ENCODE peak calls at places on chromosome 10, in five cellular contexts. P is HepG2, X is K562, W is H1, V is GM12878. N is an unnamed sample.

GRCh38 chr10:51425431-51425830 is 274.0 kb downstream of the CSTF2T start:
- DNase-seq in P (no peak), X (no peak), W (no peak), V (no peak), N (no peak)

GRCh38 chr10:63646491-63646890 is 125.3 kb downstream of the REEP3 start:
- DNase-seq in P (no peak), X (no peak), W (no peak), V (no peak), N (no peak)

GRCh38 chr10:6114758-6115410 is 26.1 kb downstream of the RBM17 start:
- DNase-seq in P (no peak), X (no peak), W (no peak), V (no peak), N (no peak)

GRCh38 chr10:127922675-127923366 is 15.9 kb downstream of the PTPRE start:
- DNase-seq in P (peak), X (no peak), W (no peak), V (no peak), N (no peak)

GRCh38 chr10:119274519-119275045 is 67.2 kb downstream of the GRK5 start:
- DNase-seq in P (no peak), X (no peak), W (no peak), V (no peak), N (no peak)

GRCh38 chr10:54091237-54091636 is 709.8 kb downstream of the PCDH15 start:
- DNase-seq in P (no peak), X (no peak), W (no peak), V (no peak), N (no peak)

GRCh38 chr10:124688889-124689670 is 55.1 kb downstream of the FAM53B start:
- DNase-seq in P (no peak), X (peak), W (no peak), V (peak), N (no peak)

GRCh38 chr10:68471586-68472408 is at the start of gene DNA2:
- DNase-seq in P (peak), X (peak), W (peak), V (peak), N (peak)

GRCh38 chr10:99444676-99445075 is 14.3 kb upstream of the GOT1 start:
- DNase-seq in P (no peak), X (no peak), W (no peak), V (no peak), N (no peak)

GRCh38 chr10:15043674-15044073 is at the start of gene OLAH:
- DNase-seq in P (no peak), X (no peak), W (no peak), V (no peak), N (no peak)

GRCh38 chr10:31204090-31204489 is 114.9 kb upstream of the ZEB1 start:
- DNase-seq in P (no peak), X (no peak), W (no peak), V (no peak), N (no peak)

GRCh38 chr10:96764345-96764744 is 44.0 kb upstream of the PIK3AP1 start:
- DNase-seq in P (no peak), X (peak), W (no peak), V (no peak), N (no peak)

GRCh38 chr10:84397735-84398144 is 69.4 kb downstream of the CCSER2 start:
- DNase-seq in P (no peak), X (no peak), W (no peak), V (no peak), N (peak)

GRCh38 chr10:99748823-99749451 is 16.9 kb downstream of the CUTC start:
- DNase-seq in P (no peak), X (no peak), W (no peak), V (no peak), N (no peak)

GRCh38 chr10:48506147-48506917 is 98.5 kb downstream of the ARHGAP22 start:
- DNase-seq in P (peak), X (peak), W (no peak), V (no peak), N (no peak)

GRCh38 chr10:20175738-20176137 is 359.5 kb downstream of the PLXDC2 start:
- DNase-seq in P (no peak), X (no peak), W (no peak), V (no peak), N (no peak)

GRCh38 chr10:48604408-48605263 is at the start of gene ARHGAP22:
- DNase-seq in P (no peak), X (peak), W (no peak), V (no peak), N (peak)

GRCh38 chr10:12322583-12323131 is 26.7 kb upstream of the CAMK1D start:
- DNase-seq in P (peak), X (no peak), W (no peak), V (no peak), N (no peak)

GRCh38 chr10:86630079-86630478 is 24.3 kb upstream of the OPN4 start:
- DNase-seq in P (no peak), X (no peak), W (no peak), V (no peak), N (no peak)

GRCh38 chr10:8659982-8660381 is 605.5 kb downstream of the GATA3 start:
- DNase-seq in P (no peak), X (no peak), W (no peak), V (no peak), N (no peak)

GRCh38 chr10:124724279-124725027 is 19.7 kb downstream of the FAM53B start:
- DNase-seq in P (peak), X (no peak), W (no peak), V (no peak), N (no peak)

GRCh38 chr10:131431541-131431940 is 120.0 kb upstream of the TCERG1L start:
- DNase-seq in P (no peak), X (no peak), W (no peak), V (no peak), N (no peak)

GRCh38 chr10:66322261-66322660 is 603.6 kb upstream of the LRRTM3 start:
- DNase-seq in P (no peak), X (no peak), W (no peak), V (no peak), N (no peak)

GRCh38 chr10:113788604-113789083 is 37.2 kb downstream of the PLEKHS1 start:
- DNase-seq in P (no peak), X (peak), W (no peak), V (peak), N (no peak)

GRCh38 chr10:636769-637168 is 52.7 kb downstream of the DIP2C start:
- DNase-seq in P (no peak), X (no peak), W (no peak), V (no peak), N (no peak)

GRCh38 chr10:48594799-48595198 is 10.1 kb downstream of the ARHGAP22 start:
- DNase-seq in P (no peak), X (no peak), W (peak), V (no peak), N (no peak)

GRCh38 chr10:87550741-87551140 is 46.0 kb downstream of the MINPP1 start:
- DNase-seq in P (no peak), X (peak), W (no peak), V (no peak), N (peak)

GRCh38 chr10:42594246-42594650 is 44.1 kb downstream of the ZNF33B start:
- DNase-seq in P (no peak), X (no peak), W (no peak), V (no peak), N (no peak)
- H2AFZ ChIP-seq in P (no peak), X (no peak), W (no peak), V (no peak), N (no peak)

DNA sequence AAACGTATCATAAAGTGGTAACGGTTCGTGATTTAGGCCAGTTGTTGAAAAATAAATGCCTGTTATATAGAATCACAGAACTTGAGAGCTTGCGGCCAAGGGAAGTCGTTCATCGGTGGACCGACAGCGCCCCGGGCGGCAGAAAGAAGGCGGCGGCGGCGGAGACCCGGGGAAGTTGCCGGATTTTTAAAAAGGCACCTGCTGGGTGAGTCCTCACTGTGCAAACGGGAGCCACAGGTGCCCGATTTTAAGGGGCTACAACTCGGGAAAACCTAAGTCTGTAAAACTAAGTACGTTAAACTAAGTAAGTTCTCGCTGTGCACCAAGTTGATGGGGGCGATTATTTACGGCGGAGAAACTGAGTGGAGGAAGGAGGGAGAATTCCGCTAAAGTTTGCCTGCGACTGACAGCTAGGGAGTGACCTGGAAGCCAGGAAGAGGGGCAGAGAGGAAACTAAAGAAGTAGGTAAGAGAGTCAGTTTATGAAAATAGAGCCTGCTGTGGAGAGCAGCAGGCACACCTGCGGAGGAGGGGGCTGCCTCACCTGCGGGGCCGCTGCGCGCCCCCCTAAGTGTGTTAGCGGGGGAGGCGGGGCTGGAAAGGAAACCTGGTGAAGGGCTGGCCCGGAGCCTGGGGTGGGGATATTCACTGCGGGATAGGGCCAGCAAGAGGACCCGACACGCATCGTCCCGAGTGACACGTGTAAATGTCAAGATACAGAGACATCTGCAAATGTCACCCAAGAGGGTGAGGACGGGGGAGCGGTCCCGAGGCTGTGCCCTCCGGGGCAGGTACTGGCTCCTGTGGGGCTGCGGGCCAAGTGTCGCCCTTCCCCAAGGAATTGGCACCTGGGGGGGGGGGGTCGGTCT is 1.0 kb downstream of the ADAM12 start:
- DNase-seq in P (no peak), X (peak), W (no peak), V (no peak), N (peak)
- H3K27ac ChIP-seq in P (no peak), X (no peak), W (no peak), V (no peak), N (no peak)

GRCh38 chr10:121316432-121316831 is 281.8 kb downstream of the FGFR2 start:
- DNase-seq in P (no peak), X (no peak), W (no peak), V (no peak), N (no peak)
- TF ChIP-seq CREB1 in P (no peak), X (no peak), W (no peak), V (no peak), N (no peak)

DNA sequence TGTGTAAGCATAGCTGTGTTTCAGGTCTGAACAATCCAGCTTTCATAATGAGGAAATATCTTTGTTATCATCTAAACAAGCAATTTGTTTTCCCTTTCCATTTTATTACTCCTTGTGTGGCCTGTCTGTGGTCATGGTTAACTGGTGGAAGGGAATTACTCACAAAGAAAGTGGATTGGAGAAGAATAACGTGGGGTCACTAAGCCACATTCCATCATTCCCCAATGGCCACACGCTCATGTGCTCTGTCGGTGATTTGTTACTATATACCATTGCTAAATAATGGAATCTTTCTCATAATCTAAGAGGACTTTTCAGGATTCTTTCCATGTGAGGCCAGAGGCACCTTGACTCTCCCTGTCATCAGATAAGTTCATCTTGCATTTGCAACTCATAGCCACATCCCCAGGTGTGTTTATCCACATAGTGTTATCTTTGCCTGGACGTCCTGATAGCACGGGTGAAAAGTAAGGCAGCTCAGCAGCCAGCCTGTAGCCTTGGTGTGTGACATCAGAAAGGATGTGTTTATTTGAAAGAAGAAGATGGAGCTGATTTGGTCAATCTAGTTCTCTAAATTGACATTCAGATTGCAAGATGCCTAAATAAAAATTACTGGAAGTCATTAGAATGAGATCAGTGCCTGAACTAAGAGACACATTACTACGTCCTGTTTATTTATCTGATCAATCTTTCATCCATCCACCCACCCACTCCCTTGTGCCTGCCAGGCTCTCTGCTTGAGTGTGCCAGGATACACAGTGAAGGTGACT is 128.9 kb downstream of the CELF2 start:
- DNase-seq in P (no peak), X (peak), W (no peak), V (no peak), N (no peak)
- H2AFZ ChIP-seq in P (no peak), X (no peak), W (no peak), V (no peak), N (no peak)

GRCh38 chr10:23457632-23458417 is 18.9 kb downstream of the OTUD1 start:
- DNase-seq in P (no peak), X (no peak), W (no peak), V (no peak), N (no peak)
- H3K27ac ChIP-seq in P (no peak), X (no peak), W (no peak), V (no peak), N (no peak)

GRCh38 chr10:81068446-81068845 is 530.7 kb downstream of the SH2D4B start:
- DNase-seq in P (no peak), X (no peak), W (no peak), V (no peak), N (no peak)
- TF ChIP-seq CREB1 in P (no peak), X (no peak), W (no peak), V (no peak), N (no peak)

DNA sequence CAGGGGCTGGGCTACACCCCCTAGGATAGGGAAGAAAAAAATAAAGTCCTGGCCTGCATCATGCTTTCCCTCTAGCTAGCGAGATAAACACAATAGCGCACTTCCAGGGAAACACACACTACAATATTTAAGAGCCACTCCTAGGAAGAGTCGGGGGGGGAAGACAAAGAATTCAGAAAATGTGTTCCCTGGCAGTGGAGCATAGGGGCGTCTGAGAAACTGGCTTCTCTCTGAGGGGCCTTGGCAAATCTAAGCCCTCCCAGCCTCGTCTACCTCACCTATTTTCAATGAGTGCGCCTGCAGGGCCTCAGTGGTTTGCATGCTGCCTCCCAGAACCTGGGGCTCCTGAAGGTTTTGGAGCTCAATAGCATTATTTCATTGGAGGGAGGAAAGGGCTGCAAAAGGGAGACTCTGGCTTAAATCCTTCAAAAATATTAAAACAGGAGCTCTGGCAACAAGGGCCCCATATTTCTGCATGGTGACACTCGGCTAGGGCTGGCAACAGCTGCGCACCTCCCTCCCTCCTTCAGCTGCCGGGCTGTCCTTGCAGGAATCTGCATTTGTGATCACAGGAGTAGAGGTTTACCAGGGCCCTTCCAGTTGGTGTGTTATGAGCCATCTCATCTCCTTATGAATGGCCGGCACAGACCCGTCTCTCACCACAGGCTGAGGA is 10.8 kb downstream of the ANXA11 start:
- DNase-seq in P (no peak), X (no peak), W (no peak), V (no peak), N (peak)
- H2AFZ ChIP-seq in P (no peak), X (no peak), W (no peak), V (no peak), N (no peak)

GRCh38 chr10:3620818-3621217 is 164.2 kb downstream of the KLF6 start:
- DNase-seq in P (no peak), X (no peak), W (no peak), V (no peak), N (no peak)

GRCh38 chr10:3622427-3622826 is 162.6 kb downstream of the KLF6 start:
- DNase-seq in P (no peak), X (no peak), W (no peak), V (no peak), N (no peak)

GRCh38 chr10:3616880-3617279 is 168.1 kb downstream of the KLF6 start:
- DNase-seq in P (no peak), X (no peak), W (no peak), V (no peak), N (peak)

GRCh38 chr10:3622845-3623621 is 162.0 kb downstream of the KLF6 start:
- DNase-seq in P (no peak), X (no peak), W (no peak), V (peak), N (no peak)

GRCh38 chr10:3619276-3619675 is 165.7 kb downstream of the KLF6 start:
- DNase-seq in P (no peak), X (no peak), W (no peak), V (no peak), N (no peak)
- H3K27ac ChIP-seq in P (no peak), X (no peak), W (no peak), V (no peak), N (no peak)

DNA sequence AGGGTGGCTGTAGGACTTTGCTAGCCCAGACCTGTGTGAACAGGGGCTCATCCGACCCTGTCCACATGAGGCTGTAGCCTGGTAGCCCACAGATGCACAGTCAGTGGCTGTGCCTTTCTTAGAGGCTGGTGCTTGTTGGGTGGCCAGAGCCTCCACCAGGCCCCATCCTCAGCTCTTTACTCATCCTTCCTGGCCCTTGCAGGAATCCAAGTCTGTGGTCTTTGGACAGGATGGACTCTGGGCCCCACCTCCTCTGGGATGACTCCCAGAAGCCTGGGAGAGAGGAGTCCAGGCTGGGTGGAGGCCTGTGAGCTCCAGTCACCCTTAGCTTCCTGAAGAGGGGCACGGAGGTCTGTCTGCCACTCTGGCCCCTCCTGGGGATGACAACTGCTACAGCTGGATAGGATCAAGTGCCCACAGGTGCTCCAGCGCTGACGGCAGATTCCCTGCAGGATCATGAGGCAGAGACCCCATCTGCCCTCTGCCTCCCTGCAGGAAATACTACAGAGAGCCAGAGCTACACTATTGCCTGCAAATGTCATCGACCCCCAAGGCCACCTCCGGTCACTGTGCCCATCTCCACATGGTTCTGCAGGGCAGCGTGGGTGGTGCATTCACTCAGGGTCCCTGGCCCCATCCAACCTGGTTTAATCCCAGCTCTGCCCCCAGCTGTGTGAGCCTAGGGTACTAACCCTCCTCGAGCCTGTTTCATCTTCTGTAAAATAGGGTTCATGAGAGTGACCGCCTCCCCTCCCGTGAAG is 114.5 kb downstream of the PTPN20 start:
- DNase-seq in P (no peak), X (no peak), W (no peak), V (no peak), N (no peak)
- TF ChIP-seq CREB1 in P (no peak), X (no peak), W (no peak), V (no peak), N (no peak)

N was measured in GM23338.